ENCODE peak calls at places on chromosomes 7 and 10, in four cellular contexts. M, G, O and R are unnamed samples.

GRCh38 chr7:127782075-127782474 is 130.1 kb downstream of the SND1 start:
- DNase-seq in O (no peak), G (no peak), M (no peak), R (no peak)

GRCh38 chr10:103564116-103564501 is 70.6 kb downstream of the NEURL1 start:
- DNase-seq in O (no peak), M (no peak), G (no peak), R (no peak)

GRCh38 chr10:73862011-73862410 is 12.3 kb downstream of the CAMK2G start:
- DNase-seq in M (no peak), O (no peak), G (no peak), R (no peak)

GRCh38 chr10:133295426-133296320 is 13.0 kb downstream of the TUBGCP2 start:
- DNase-seq in M (no peak), O (no peak), G (no peak), R (no peak)

GRCh38 chr7:150449206-150449956 is 1.0 kb upstream of the GIMAP8 start:
- DNase-seq in G (no peak), M (no peak), O (no peak), R (no peak)

GRCh38 chr10:18660816-18661431 is 1.7 kb downstream of the ARL5B start:
- DNase-seq in G (no peak), M (no peak), O (no peak), R (no peak)

GRCh38 chr7:108420482-108420908 is 35.7 kb downstream of the NRCAM start:
- DNase-seq in O (peak; percentile 79), M (no peak), G (no peak), R (no peak)

GRCh38 chr7:46178685-46179084 is 257.6 kb upstream of the IGFBP3 start:
- DNase-seq in O (peak; percentile 70), M (peak; percentile 27), G (no peak), R (no peak)

GRCh38 chr7:87328281-87328680 is 17.2 kb upstream of the CROT start:
- DNase-seq in M (no peak), O (peak; percentile 57), G (no peak), R (no peak)

GRCh38 chr7:64878684-64879083 is 24.4 kb upstream of the ZNF273 start:
- DNase-seq in M (no peak), G (no peak), O (no peak), R (no peak)

GRCh38 chr7:117157121-117157870 is 165.6 kb downstream of the WNT2 start:
- DNase-seq in G (no peak), O (peak; percentile 89), M (peak; percentile 93), R (no peak)
- TF ChIP-seq CTCF in G (no peak), O (peak; percentile 51), M (peak; percentile 54), R (no peak)

GRCh38 chr7:74482629-74483401 is 29.1 kb downstream of the GTF2IRD1 start:
- DNase-seq in O (peak; percentile 94), G (no peak), M (no peak), R (no peak)
- TF ChIP-seq CTCF in O (no peak), G (no peak), M (no peak), R (no peak)

GRCh38 chr7:134021861-134022260 is 105.3 kb upstream of the LRGUK start:
- DNase-seq in G (no peak), O (no peak), M (no peak), R (no peak)
- TF ChIP-seq CTCF in G (no peak), O (no peak), M (no peak), R (no peak)

GRCh38 chr7:155267436-155267835 is 30.2 kb upstream of the INSIG1 start:
- DNase-seq in G (no peak), M (no peak), O (no peak), R (no peak)
- TF ChIP-seq CTCF in G (no peak), M (no peak), O (no peak), R (no peak)

GRCh38 chr7:143346018-143346417 is 16.5 kb downstream of the FAM131B start:
- DNase-seq in G (no peak), O (no peak), M (no peak), R (no peak)

GRCh38 chr7:143341842-143342241 is 20.7 kb downstream of the FAM131B start:
- DNase-seq in O (no peak), M (no peak), G (no peak), R (no peak)

GRCh38 chr7:143347950-143348349 is 14.6 kb downstream of the FAM131B start:
- DNase-seq in G (no peak), O (no peak), M (no peak), R (no peak)

GRCh38 chr7:143343596-143343995 is 18.9 kb downstream of the FAM131B start:
- DNase-seq in M (no peak), G (no peak), O (no peak), R (no peak)

GRCh38 chr7:143345428-143345900 is 17.0 kb downstream of the FAM131B start:
- DNase-seq in G (peak; percentile 74), M (no peak), O (peak; percentile 19), R (peak; percentile 76)
- TF ChIP-seq CTCF in G (no peak), M (no peak), O (peak; percentile 40), R (peak; percentile 65)

GRCh38 chr7:40483630-40484029 is 348.8 kb downstream of the SUGCT start:
- DNase-seq in O (peak; percentile 37), G (no peak), M (peak; percentile 36), R (no peak)
- TF ChIP-seq CTCF in O (peak; percentile 50), G (no peak), M (peak; percentile 60), R (no peak)

GRCh38 chr10:121096617-121097431 is 245.7 kb downstream of the WDR11 start:
- DNase-seq in O (peak; percentile 5), M (no peak), G (no peak), R (no peak)
- TF ChIP-seq CTCF in O (no peak), M (no peak), G (no peak), R (no peak)

GRCh38 chr10:113139695-113140094 is 189.6 kb downstream of the TCF7L2 start:
- DNase-seq in O (peak; percentile 22), G (no peak), M (no peak), R (no peak)
- TF ChIP-seq CTCF in O (peak; percentile 27), G (no peak), M (peak; percentile 44), R (no peak)

GRCh38 chr10:72059843-72060822 is 28.2 kb downstream of the SPOCK2 start:
- DNase-seq in G (no peak), O (no peak), M (no peak), R (no peak)

GRCh38 chr10:72061930-72062329 is 26.4 kb downstream of the SPOCK2 start:
- DNase-seq in G (no peak), M (no peak), O (no peak), R (no peak)

GRCh38 chr10:72062832-72063702 is 25.3 kb downstream of the SPOCK2 start:
- DNase-seq in O (no peak), G (no peak), M (no peak), R (no peak)

GRCh38 chr10:72062341-72062740 is 26.0 kb downstream of the SPOCK2 start:
- DNase-seq in G (no peak), O (peak; percentile 7), M (no peak), R (no peak)

GRCh38 chr10:72061491-72061890 is 26.9 kb downstream of the SPOCK2 start:
- DNase-seq in M (no peak), G (peak; percentile 24), O (no peak), R (peak; percentile 46)
- TF ChIP-seq CTCF in M (peak; percentile 51), G (no peak), O (peak; percentile 21), R (peak; percentile 27)